ENCODE peak calls at places on chromosome 1, in nine cellular contexts. J is mucosa of descending colon; S is foreskin fibroblast; B is AG09319; L is cardiac muscle cell; U is psoas muscle; Q is BJ; X is activated CD8-positive, alpha-beta T cell treated with anti-CD3 and anti-CD28 coated beads for 36 hours; Y is neural progenitor cell. O is an unnamed sample.

GRCh38 chr1:90768826-90769225 is 51.7 kb upstream of the BARHL2 start:
- DNase-seq in B (no peak), J (no peak), Y (no peak), X (no peak), U (no peak), L (no peak), Q (no peak), S (no peak), O (no peak)

GRCh38 chr1:216830402-216830801 is 107.2 kb upstream of the ESRRG start:
- DNase-seq in X (no peak), L (no peak), B (no peak), U (no peak), Q (no peak), Y (no peak), J (no peak), S (no peak), O (no peak)

GRCh38 chr1:18811733-18812132 is 47.7 kb downstream of the TAS1R2 start:
- DNase-seq in J (no peak), L (no peak), B (no peak), Y (no peak), S (no peak), U (no peak), Q (no peak), X (no peak), O (no peak)

GRCh38 chr1:223479718-223480425 is 86.7 kb downstream of the CCDC185 start:
- DNase-seq in J (no peak), S (peak), X (no peak), Y (no peak), Q (no peak), B (no peak), U (no peak), L (peak), O (no peak)

GRCh38 chr1:117587479-117588356 is 18.1 kb upstream of the TENT5C start:
- DNase-seq in L (no peak), U (no peak), B (no peak), X (no peak), J (no peak), Y (no peak), Q (no peak), S (no peak), O (no peak)

GRCh38 chr1:8970870-8971337 is 25.2 kb downstream of the CA6 start:
- DNase-seq in S (no peak), U (no peak), B (no peak), L (no peak), J (no peak), Y (no peak), X (peak), Q (no peak), O (no peak)

GRCh38 chr1:68795956-68796355 is 299.1 kb upstream of the DEPDC1 start:
- DNase-seq in B (no peak), U (no peak), Q (no peak), X (no peak), L (no peak), S (no peak), J (no peak), Y (no peak), O (no peak)

GRCh38 chr1:100969336-100969735 is 56.2 kb downstream of the DPH5 start:
- DNase-seq in U (no peak), J (no peak), L (no peak), S (no peak), X (no peak), Y (no peak), Q (no peak), B (no peak), O (no peak)

GRCh38 chr1:56644941-56645662 is at the start of gene PRKAA2:
- DNase-seq in L (peak), Q (no peak), S (peak), J (peak), B (no peak), X (peak), Y (peak), U (peak), O (no peak)

GRCh38 chr1:209768354-209768774 is 12.5 kb downstream of the TRAF3IP3 start:
- DNase-seq in X (peak), Y (no peak), Q (no peak), U (no peak), J (peak), L (no peak), S (no peak), B (no peak), O (no peak)

GRCh38 chr1:55337801-55338447 is 122.8 kb upstream of the USP24 start:
- DNase-seq in Q (no peak), B (no peak), X (peak), L (peak), U (no peak), Y (peak), J (no peak), S (peak), O (peak)

GRCh38 chr1:235809949-235810348 is 56.8 kb downstream of the LYST start:
- DNase-seq in Q (no peak), L (no peak), S (no peak), U (no peak), B (no peak), X (no peak), Y (no peak), J (no peak), O (no peak)

GRCh38 chr1:168879906-168880734 is 151.1 kb upstream of the DPT start:
- DNase-seq in J (peak), Q (no peak), B (no peak), X (no peak), U (no peak), Y (peak), S (peak), L (peak), O (no peak)

GRCh38 chr1:43441166-43441893 is 12.4 kb downstream of the HYI start:
- DNase-seq in U (no peak), X (no peak), Y (no peak), J (no peak), L (no peak), Q (no peak), B (no peak), S (no peak), O (no peak)

GRCh38 chr1:10001016-10001665 is 4.1 kb downstream of the RBP7 start:
- DNase-seq in S (no peak), J (no peak), X (no peak), U (no peak), Q (no peak), B (no peak), Y (no peak), L (no peak), O (no peak)

GRCh38 chr1:150268342-150268705 is 492 bp downstream of the APH1A start:
- DNase-seq in B (no peak), X (peak), S (peak), J (peak), L (peak), U (no peak), Q (no peak), Y (peak), O (no peak)

GRCh38 chr1:115188680-115189395 is 99.5 kb upstream of the TSPAN2 start:
- DNase-seq in B (no peak), Q (no peak), X (no peak), L (no peak), Y (no peak), U (no peak), S (no peak), J (no peak), O (no peak)

GRCh38 chr1:83596331-83596730 is 402.6 kb downstream of the TTLL7 start:
- DNase-seq in S (peak), Y (no peak), X (no peak), L (no peak), B (no peak), J (no peak), U (no peak), Q (no peak), O (no peak)

GRCh38 chr1:83588140-83588539 is 410.8 kb downstream of the TTLL7 start:
- DNase-seq in X (no peak), J (no peak), B (no peak), Y (no peak), S (no peak), Q (no peak), L (no peak), U (no peak), O (no peak)

GRCh38 chr1:83593073-83593472 is 405.9 kb downstream of the TTLL7 start:
- DNase-seq in Q (no peak), S (no peak), L (no peak), Y (peak), B (no peak), X (no peak), U (no peak), J (no peak), O (no peak)
- TF ChIP-seq CTCF in Q (no peak), S (no peak), L (no peak), Y (peak), B (no peak), X (no peak), U (no peak), J (no peak), O (peak)

DNA sequence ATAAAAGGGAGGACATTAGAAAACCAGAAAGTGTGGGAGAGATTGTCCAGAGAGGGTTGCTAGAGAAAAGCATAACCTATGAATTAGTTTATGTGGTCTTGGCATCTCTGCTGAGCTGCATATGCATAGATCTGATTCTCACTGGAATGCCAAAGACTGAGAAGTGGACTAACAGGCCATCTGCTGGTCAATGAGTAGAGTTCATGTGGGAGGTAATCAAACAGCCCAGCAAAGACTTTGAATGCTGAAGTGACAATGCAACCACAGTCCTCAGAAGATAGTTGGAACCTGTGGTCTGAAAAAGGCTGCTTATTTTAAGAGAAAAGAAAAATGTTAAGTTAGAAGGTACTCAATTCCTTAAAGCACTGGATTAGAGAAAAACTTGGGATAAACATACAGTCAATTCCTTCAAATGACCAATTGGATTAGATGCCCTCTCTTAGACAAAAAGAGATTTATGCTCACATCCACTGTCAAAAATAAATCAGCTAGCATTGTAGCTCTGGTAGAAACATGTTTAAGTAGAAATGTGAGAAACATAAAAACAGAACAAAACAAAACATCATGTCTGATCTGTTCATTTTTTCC is 382.8 kb downstream of the AMY1C start:
- DNase-seq in B (no peak), U (no peak), S (peak), L (peak), Y (peak), X (no peak), J (no peak), Q (no peak), O (no peak)
- TF ChIP-seq CTCF in B (no peak), U (peak), S (no peak), L (no peak), Y (peak), X (no peak), J (peak), Q (no peak), O (no peak)

GRCh38 chr1:94093351-94093750 is 27.6 kb downstream of the ABCA4 start:
- DNase-seq in Q (no peak), S (no peak), Y (peak), X (no peak), L (no peak), B (no peak), U (no peak), J (no peak), O (no peak)

GRCh38 chr1:94094466-94095111 is 26.4 kb downstream of the ABCA4 start:
- DNase-seq in L (no peak), X (no peak), U (peak), J (peak), Y (no peak), Q (no peak), S (peak), B (peak), O (no peak)

GRCh38 chr1:94093996-94094395 is 27.0 kb downstream of the ABCA4 start:
- DNase-seq in Y (no peak), S (no peak), U (no peak), J (no peak), Q (no peak), L (no peak), B (no peak), X (no peak), O (no peak)

GRCh38 chr1:94090761-94091160 is 30.2 kb downstream of the ABCA4 start:
- DNase-seq in Q (no peak), L (no peak), S (no peak), Y (no peak), U (no peak), J (no peak), X (no peak), B (no peak), O (no peak)

DNA sequence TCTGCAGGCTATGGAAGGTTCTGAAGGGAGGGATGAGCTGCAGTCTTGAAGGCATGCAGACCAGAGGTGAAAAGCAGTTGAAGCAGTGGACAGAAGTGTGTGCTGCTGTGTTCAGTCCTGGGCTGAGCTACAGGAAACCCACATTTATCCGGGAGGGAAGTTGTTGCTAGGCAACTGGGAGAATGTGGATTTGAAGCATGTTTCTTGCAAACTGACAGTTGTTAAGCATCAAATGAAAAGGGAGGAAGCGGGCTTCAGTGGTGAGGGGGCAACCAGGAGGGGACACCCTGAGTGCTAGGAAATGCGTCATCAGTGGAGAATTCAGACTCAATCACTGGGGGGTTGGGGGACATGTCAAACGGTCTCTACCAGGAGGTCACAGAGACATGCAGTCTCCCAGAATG is 28.7 kb downstream of the ABCA4 start:
- DNase-seq in B (no peak), J (no peak), U (no peak), Q (no peak), L (no peak), S (no peak), X (peak), Y (no peak), O (no peak)
- TF ChIP-seq CTCF in B (no peak), J (no peak), U (no peak), Q (no peak), L (no peak), S (no peak), X (no peak), Y (no peak), O (no peak)

DNA sequence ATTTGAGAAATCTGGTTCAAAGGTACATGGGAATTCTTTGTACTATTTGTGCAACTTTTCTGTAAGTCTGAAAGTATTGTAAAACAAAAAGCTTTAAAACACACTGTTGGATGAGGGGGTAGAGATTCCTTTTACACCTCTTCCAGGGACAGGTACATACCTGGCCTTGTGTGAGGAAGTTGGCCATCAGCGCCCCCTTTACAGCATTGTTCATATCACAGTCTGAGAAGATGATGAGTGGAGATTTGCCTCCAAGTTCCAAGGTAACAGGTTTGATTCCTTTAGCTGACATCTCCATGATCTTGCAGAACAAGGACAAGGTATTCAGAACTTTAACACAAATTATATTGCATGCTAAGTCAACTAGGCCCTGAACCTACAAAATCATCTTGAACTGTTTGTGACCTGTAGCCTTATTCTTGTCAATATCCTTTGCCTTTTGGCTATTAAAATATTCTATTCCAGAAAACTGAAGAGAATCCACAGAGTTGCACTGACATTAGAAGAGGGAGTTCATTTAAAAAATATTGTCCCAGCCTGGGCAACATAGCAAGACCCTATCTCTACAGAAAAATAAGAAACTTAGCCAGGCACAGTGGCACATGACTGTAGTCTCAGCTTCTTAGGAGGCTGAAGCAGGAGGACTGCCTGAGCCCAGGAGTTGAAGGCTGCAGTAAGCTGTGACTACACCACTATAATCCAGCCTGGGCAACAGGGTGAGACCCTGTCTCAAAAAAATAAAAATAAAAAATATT is 18.9 kb downstream of the ALDH9A1 start:
- DNase-seq in S (no peak), X (no peak), J (no peak), U (no peak), Y (no peak), L (no peak), B (no peak), Q (no peak), O (no peak)
- TF ChIP-seq CTCF in S (no peak), X (no peak), J (no peak), U (no peak), Y (no peak), L (no peak), B (no peak), Q (no peak), O (no peak)

DNA sequence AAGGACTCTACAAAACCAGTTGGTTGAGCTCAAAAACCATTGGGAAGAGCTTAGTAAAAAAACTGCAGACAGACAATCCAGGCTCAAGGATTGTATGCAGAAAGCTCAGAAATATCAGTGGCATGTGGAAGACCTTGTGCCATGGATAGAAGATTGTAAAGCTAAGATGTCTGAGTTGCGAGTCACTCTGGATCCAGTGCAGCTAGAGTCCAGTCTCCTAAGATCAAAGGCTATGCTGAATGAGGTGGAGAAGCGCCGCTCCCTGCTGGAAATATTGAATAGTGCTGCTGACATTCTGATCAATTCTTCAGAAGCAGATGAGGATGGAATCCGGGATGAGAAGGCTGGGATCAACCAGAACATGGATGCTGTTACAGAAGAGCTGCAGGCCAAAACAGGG is 104.0 kb upstream of the BMP8A start:
- DNase-seq in U (no peak), S (peak), J (no peak), Q (no peak), L (no peak), X (peak), Y (no peak), B (peak), O (peak)
- TF ChIP-seq CTCF in U (no peak), S (peak), J (no peak), Q (peak), L (peak), X (no peak), Y (peak), B (peak), O (peak)

DNA sequence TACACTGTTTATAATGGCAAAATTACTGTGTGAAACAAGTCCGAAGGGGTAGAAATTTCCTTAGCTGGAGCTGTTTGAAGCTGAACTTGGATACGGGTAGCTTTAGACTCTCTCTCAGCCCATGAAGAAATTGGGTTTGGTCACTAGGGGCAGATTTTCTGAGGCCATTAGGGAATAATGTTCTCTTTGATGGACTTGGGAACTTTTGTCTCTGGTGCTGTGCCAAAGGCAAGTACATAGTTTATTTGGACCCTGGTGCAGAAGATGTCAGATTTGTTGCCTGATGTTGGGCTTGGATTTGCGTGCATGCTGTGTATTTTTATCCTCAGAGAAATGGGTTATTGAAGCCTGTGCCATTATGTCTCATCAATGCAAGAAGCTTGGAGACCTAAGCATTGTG is 109.6 kb downstream of the VPS13D start:
- DNase-seq in X (no peak), Y (no peak), B (no peak), Q (no peak), J (no peak), S (peak), U (no peak), L (peak), O (no peak)
- TF ChIP-seq CTCF in X (no peak), Y (peak), B (no peak), Q (no peak), J (no peak), S (no peak), U (no peak), L (peak), O (peak)

O was measured in AG09309.